ENCODE peak calls at places on chromosomes 11 and 22, in five cellular contexts. One of them, this sample, is unnamed. For H3K4me1, the result is how much of the 10 kb centered on the place peaks cover.

GRCh38 chr11:13215157-13215556 is 62.4 kb upstream of the BMAL1 start:
- DNase-seq in H1: no peak
- DNase-seq in CD4-positive, alpha-beta memory T cell: no peak
- DNase-seq in sigmoid colon: no peak
- DNase-seq in lung: no peak
- DNase-seq in this sample: no peak

GRCh38 chr11:132249256-132249655 is 878.8 kb downstream of the NTM start:
- DNase-seq in H1: no peak
- DNase-seq in CD4-positive, alpha-beta memory T cell: no peak
- DNase-seq in sigmoid colon: no peak
- DNase-seq in lung: no peak
- DNase-seq in this sample: no peak

GRCh38 chr11:44744160-44744559 is 17.4 kb downstream of the TSPAN18 start:
- DNase-seq in H1: no peak
- DNase-seq in CD4-positive, alpha-beta memory T cell: no peak
- DNase-seq in sigmoid colon: peak
- DNase-seq in lung: no peak
- DNase-seq in this sample: no peak

GRCh38 chr11:65931773-65932557 is 12.7 kb downstream of the DRAP1 start:
- DNase-seq in H1: no peak
- DNase-seq in CD4-positive, alpha-beta memory T cell: no peak
- DNase-seq in sigmoid colon: no peak
- DNase-seq in lung: no peak
- DNase-seq in this sample: no peak

GRCh38 chr11:3841426-3842304 is 906 bp upstream of the RHOG start:
- DNase-seq in H1: peak
- DNase-seq in CD4-positive, alpha-beta memory T cell: peak
- DNase-seq in sigmoid colon: peak
- DNase-seq in lung: peak
- DNase-seq in this sample: peak

GRCh38 chr22:30396871-30397655 is at the start of gene SEC14L2:
- DNase-seq in H1: no peak
- DNase-seq in CD4-positive, alpha-beta memory T cell: peak
- DNase-seq in sigmoid colon: peak
- DNase-seq in lung: peak
- DNase-seq in this sample: peak

GRCh38 chr11:68009391-68010000 is 631 bp upstream of the ALDH3B1 start:
- DNase-seq in H1: no peak
- DNase-seq in CD4-positive, alpha-beta memory T cell: no peak
- DNase-seq in sigmoid colon: no peak
- DNase-seq in lung: no peak
- DNase-seq in this sample: no peak

GRCh38 chr11:19237381-19237780 is 3.4 kb downstream of the E2F8 start:
- DNase-seq in H1: no peak
- DNase-seq in CD4-positive, alpha-beta memory T cell: no peak
- DNase-seq in sigmoid colon: no peak
- DNase-seq in lung: no peak
- DNase-seq in this sample: no peak

GRCh38 chr22:48494968-48495750 is 1332.5 kb downstream of the BRD1 start:
- DNase-seq in H1: no peak
- DNase-seq in CD4-positive, alpha-beta memory T cell: no peak
- DNase-seq in sigmoid colon: peak
- DNase-seq in lung: no peak
- DNase-seq in this sample: no peak

GRCh38 chr22:21078916-21079315 is 33.2 kb downstream of the LRRC74B start:
- DNase-seq in H1: no peak
- DNase-seq in CD4-positive, alpha-beta memory T cell: no peak
- DNase-seq in sigmoid colon: no peak
- DNase-seq in lung: no peak
- DNase-seq in this sample: no peak

GRCh38 chr11:10693509-10694071 is at the start of gene IRAG1:
- DNase-seq in H1: no peak
- DNase-seq in CD4-positive, alpha-beta memory T cell: no peak
- DNase-seq in sigmoid colon: peak
- DNase-seq in lung: no peak
- DNase-seq in this sample: no peak

GRCh38 chr11:113615773-113616172 is 90.3 kb downstream of the TMPRSS5 start:
- DNase-seq in H1: no peak
- DNase-seq in CD4-positive, alpha-beta memory T cell: no peak
- DNase-seq in sigmoid colon: no peak
- DNase-seq in lung: no peak
- DNase-seq in this sample: no peak

GRCh38 chr11:2987881-2988280 is 4.2 kb downstream of the NAP1L4 start:
- DNase-seq in H1: no peak
- DNase-seq in CD4-positive, alpha-beta memory T cell: no peak
- DNase-seq in sigmoid colon: no peak
- DNase-seq in lung: no peak
- DNase-seq in this sample: no peak

GRCh38 chr11:7577226-7577882 is 63.6 kb downstream of the PPFIBP2 start:
- DNase-seq in H1: no peak
- DNase-seq in CD4-positive, alpha-beta memory T cell: no peak
- DNase-seq in sigmoid colon: peak
- DNase-seq in lung: no peak
- DNase-seq in this sample: no peak

GRCh38 chr11:132300283-132300682 is 929.9 kb downstream of the NTM start:
- DNase-seq in H1: no peak
- DNase-seq in CD4-positive, alpha-beta memory T cell: no peak
- DNase-seq in sigmoid colon: no peak
- DNase-seq in lung: no peak
- DNase-seq in this sample: no peak

GRCh38 chr11:47950396-47950795 is 30.0 kb upstream of the PTPRJ start:
- DNase-seq in H1: no peak
- DNase-seq in CD4-positive, alpha-beta memory T cell: peak
- DNase-seq in sigmoid colon: no peak
- DNase-seq in lung: no peak
- DNase-seq in this sample: no peak

GRCh38 chr22:49763138-49763537 is 64.5 kb downstream of the BRD1 start:
- DNase-seq in H1: no peak
- DNase-seq in CD4-positive, alpha-beta memory T cell: no peak
- DNase-seq in sigmoid colon: no peak
- DNase-seq in lung: no peak
- DNase-seq in this sample: no peak

GRCh38 chr22:36470994-36471331 is 10.5 kb downstream of the TXN2 start:
- DNase-seq in H1: no peak
- DNase-seq in CD4-positive, alpha-beta memory T cell: no peak
- DNase-seq in sigmoid colon: peak
- DNase-seq in lung: no peak
- DNase-seq in this sample: no peak

GRCh38 chr22:41922940-41923594 is 3.5 kb downstream of the TNFRSF13C start:
- DNase-seq in H1: no peak
- DNase-seq in CD4-positive, alpha-beta memory T cell: no peak
- DNase-seq in sigmoid colon: no peak
- DNase-seq in lung: no peak
- DNase-seq in this sample: no peak

GRCh38 chr11:126210871-126211235 is 597 bp downstream of the RPUSD4 start:
- DNase-seq in H1: no peak
- DNase-seq in CD4-positive, alpha-beta memory T cell: no peak
- DNase-seq in sigmoid colon: no peak
- DNase-seq in lung: no peak
- DNase-seq in this sample: no peak

GRCh38 chr11:404551-405264 is 10.1 kb downstream of the SIGIRR start:
- DNase-seq in H1: no peak
- DNase-seq in CD4-positive, alpha-beta memory T cell: no peak
- DNase-seq in sigmoid colon: peak
- DNase-seq in lung: no peak
- DNase-seq in this sample: no peak

GRCh38 chr11:8928981-8929615 is 3.6 kb downstream of the C11orf16 start:
- DNase-seq in H1: no peak
- DNase-seq in CD4-positive, alpha-beta memory T cell: no peak
- DNase-seq in sigmoid colon: no peak
- DNase-seq in lung: no peak
- DNase-seq in this sample: no peak

GRCh38 chr11:1879941-1880720 is 11.6 kb downstream of the PRR33 start:
- DNase-seq in H1: no peak
- DNase-seq in CD4-positive, alpha-beta memory T cell: no peak
- DNase-seq in sigmoid colon: peak
- DNase-seq in lung: no peak
- DNase-seq in this sample: no peak

GRCh38 chr11:117734596-117734995 is 62.4 kb downstream of the DSCAML1 start:
- DNase-seq in H1: no peak
- DNase-seq in CD4-positive, alpha-beta memory T cell: no peak
- DNase-seq in sigmoid colon: no peak
- DNase-seq in lung: no peak
- DNase-seq in this sample: no peak

GRCh38 chr11:118169300-118170140 is 6.9 kb downstream of the SCN2B start:
- DNase-seq in H1: no peak
- DNase-seq in CD4-positive, alpha-beta memory T cell: no peak
- DNase-seq in sigmoid colon: no peak
- DNase-seq in lung: no peak
- DNase-seq in this sample: no peak

GRCh38 chr11:127632971-127633680 is 632.6 kb upstream of the KIRREL3 start:
- DNase-seq in H1: no peak
- DNase-seq in CD4-positive, alpha-beta memory T cell: no peak
- DNase-seq in sigmoid colon: no peak
- DNase-seq in lung: no peak
- DNase-seq in this sample: no peak

GRCh38 chr22:50498322-50498861 is 9.1 kb downstream of the LMF2 start:
- DNase-seq in H1: peak
- DNase-seq in CD4-positive, alpha-beta memory T cell: peak
- DNase-seq in sigmoid colon: no peak
- DNase-seq in lung: peak
- DNase-seq in this sample: peak

GRCh38 chr11:103327721-103328120 is 218.5 kb downstream of the DYNC2H1 start:
- DNase-seq in H1: no peak
- DNase-seq in CD4-positive, alpha-beta memory T cell: no peak
- DNase-seq in sigmoid colon: no peak
- DNase-seq in lung: no peak
- DNase-seq in this sample: no peak

GRCh38 chr11:103322861-103323260 is 213.6 kb downstream of the DYNC2H1 start:
- DNase-seq in H1: no peak
- DNase-seq in CD4-positive, alpha-beta memory T cell: no peak
- DNase-seq in sigmoid colon: no peak
- DNase-seq in lung: no peak
- DNase-seq in this sample: no peak

GRCh38 chr11:103326070-103326794 is 217.0 kb downstream of the DYNC2H1 start:
- DNase-seq in H1: peak
- DNase-seq in CD4-positive, alpha-beta memory T cell: peak
- DNase-seq in sigmoid colon: no peak
- DNase-seq in lung: peak
- DNase-seq in this sample: peak

GRCh38 chr11:103325686-103326069 is 216.5 kb downstream of the DYNC2H1 start:
- DNase-seq in H1: no peak
- DNase-seq in CD4-positive, alpha-beta memory T cell: no peak
- DNase-seq in sigmoid colon: no peak
- DNase-seq in lung: no peak
- DNase-seq in this sample: no peak
- H3K4me3 ChIP-seq in H1: no peak
- H3K4me3 ChIP-seq in CD4-positive, alpha-beta memory T cell: no peak
- H3K4me3 ChIP-seq in sigmoid colon: no peak
- H3K4me3 ChIP-seq in lung: no peak
- H3K4me3 ChIP-seq in this sample: no peak

DNA sequence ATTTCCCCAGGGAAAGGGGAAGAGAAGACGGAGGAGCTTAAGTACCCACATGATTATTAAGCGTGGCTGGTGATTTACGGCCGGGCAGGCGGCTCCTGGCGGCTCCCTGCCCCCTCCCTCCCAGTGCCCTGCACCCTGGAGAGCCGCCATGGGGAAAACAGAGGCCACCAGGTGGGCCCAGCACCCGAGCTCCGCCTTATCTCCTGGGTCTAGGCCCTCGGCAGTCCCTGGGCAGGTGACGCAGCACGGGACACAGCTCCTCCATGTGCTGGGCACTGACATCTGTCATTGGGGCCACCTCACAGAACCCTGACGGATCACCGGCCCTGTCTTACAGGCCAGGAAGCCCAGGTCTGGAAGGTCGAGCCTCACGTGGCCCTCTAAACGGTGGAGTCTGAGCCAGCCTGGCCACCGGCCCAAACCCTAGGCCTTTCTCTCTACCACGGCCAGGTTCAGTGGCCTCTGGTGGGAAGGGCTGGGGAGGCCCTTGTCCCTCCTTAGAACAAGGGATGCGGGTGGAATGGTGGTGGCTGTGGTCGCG is 60.2 kb upstream of the PPARA start:
- DNase-seq in H1: no peak
- DNase-seq in CD4-positive, alpha-beta memory T cell: no peak
- DNase-seq in sigmoid colon: peak
- DNase-seq in lung: no peak
- DNase-seq in this sample: no peak
- H3K4me1 ChIP-seq in H1: under half
- H3K4me1 ChIP-seq in CD4-positive, alpha-beta memory T cell: under half
- H3K4me1 ChIP-seq in sigmoid colon: half or more
- H3K4me1 ChIP-seq in lung: under half
- H3K4me1 ChIP-seq in this sample: under half

GRCh38 chr22:23282516-23282915 is 102.2 kb downstream of the BCR start:
- DNase-seq in H1: no peak
- DNase-seq in CD4-positive, alpha-beta memory T cell: no peak
- DNase-seq in sigmoid colon: no peak
- DNase-seq in lung: no peak
- DNase-seq in this sample: no peak

GRCh38 chr22:23281053-23281405 is 100.7 kb downstream of the BCR start:
- DNase-seq in H1: no peak
- DNase-seq in CD4-positive, alpha-beta memory T cell: no peak
- DNase-seq in sigmoid colon: no peak
- DNase-seq in lung: no peak
- DNase-seq in this sample: no peak

GRCh38 chr22:23280356-23281052 is 100.2 kb downstream of the BCR start:
- DNase-seq in H1: no peak
- DNase-seq in CD4-positive, alpha-beta memory T cell: no peak
- DNase-seq in sigmoid colon: no peak
- DNase-seq in lung: no peak
- DNase-seq in this sample: no peak

GRCh38 chr22:23282089-23282501 is 101.8 kb downstream of the BCR start:
- DNase-seq in H1: no peak
- DNase-seq in CD4-positive, alpha-beta memory T cell: no peak
- DNase-seq in sigmoid colon: peak
- DNase-seq in lung: peak
- DNase-seq in this sample: no peak

DNA sequence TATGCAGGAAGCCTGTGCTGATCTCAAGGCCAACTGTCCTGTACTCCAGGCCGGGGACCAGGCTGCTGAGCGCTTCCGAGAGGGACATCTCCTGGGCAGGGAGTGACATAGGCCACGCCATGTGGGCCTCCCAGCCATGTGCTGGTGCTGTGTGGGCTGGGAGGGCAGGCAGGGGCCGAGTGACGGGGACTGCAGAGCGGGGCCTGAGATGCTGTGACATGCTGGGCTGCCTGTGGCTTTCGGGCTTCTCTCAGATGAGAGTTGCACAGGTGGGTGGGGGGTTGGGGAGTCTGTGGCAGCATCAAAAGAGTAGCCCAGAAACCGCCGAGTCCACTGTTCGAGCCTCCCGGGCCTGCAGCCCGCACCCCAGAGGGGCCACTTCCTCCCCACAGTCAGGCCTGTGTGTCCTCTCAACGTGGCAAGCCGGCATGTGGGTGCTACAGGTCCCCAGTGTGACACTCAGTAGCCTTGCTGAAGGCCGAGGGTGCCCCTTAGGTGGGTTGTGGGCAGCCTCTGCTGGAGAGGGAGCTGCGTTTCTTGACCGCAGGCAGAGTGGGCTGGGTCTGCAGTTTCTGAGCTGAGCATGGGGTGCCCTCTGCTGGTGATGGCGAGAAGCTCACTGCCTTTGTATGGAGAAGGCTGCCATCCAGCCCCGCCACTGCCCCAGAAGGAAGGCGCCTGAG is 101.2 kb downstream of the BCR start:
- DNase-seq in H1: peak
- DNase-seq in CD4-positive, alpha-beta memory T cell: peak
- DNase-seq in sigmoid colon: peak
- DNase-seq in lung: peak
- DNase-seq in this sample: peak
- H3K4me3 ChIP-seq in H1: no peak
- H3K4me3 ChIP-seq in CD4-positive, alpha-beta memory T cell: no peak
- H3K4me3 ChIP-seq in sigmoid colon: peak
- H3K4me3 ChIP-seq in lung: no peak
- H3K4me3 ChIP-seq in this sample: no peak

GRCh38 chr11:64129403-64129802 is 36.5 kb downstream of the MACROD1 start:
- DNase-seq in H1: no peak
- DNase-seq in CD4-positive, alpha-beta memory T cell: no peak
- DNase-seq in sigmoid colon: no peak
- DNase-seq in lung: no peak
- DNase-seq in this sample: no peak
- H3K4me1 ChIP-seq in H1: under half
- H3K4me1 ChIP-seq in CD4-positive, alpha-beta memory T cell: under half
- H3K4me1 ChIP-seq in sigmoid colon: under half
- H3K4me1 ChIP-seq in lung: under half
- H3K4me1 ChIP-seq in this sample: under half